ENCODE peak calls at places on chromosomes 6 and 20, in nine cellular contexts. J is gastrocnemius medialis, D is brain microvascular endothelial cell, P is astrocyte of the spinal cord, G is lower lobe of right lung, U is neural crest cell, R is left ventricle myocardium inferior, Z is cardiac muscle cell, H is PC-9. K is an unnamed sample.

GRCh38 chr6:126033696-126034095 is 47.4 kb downstream of the TRMT11 start:
- DNase-seq in J (no peak), D (peak), P (peak), G (no peak), U (no peak), R (no peak), Z (peak), H (peak), K (no peak)

GRCh38 chr20:51259455-51259854 is 236.5 kb upstream of the KCNG1 start:
- DNase-seq in J (no peak), D (no peak), P (no peak), G (no peak), U (no peak), R (no peak), Z (no peak), H (no peak), K (no peak)

GRCh38 chr20:46060301-46060881 is 29.4 kb downstream of the NCOA5 start:
- DNase-seq in J (no peak), D (no peak), P (no peak), G (no peak), U (no peak), R (no peak), Z (no peak), H (peak), K (no peak)

GRCh38 chr20:53818457-53819177 is 225.0 kb upstream of the ZNF217 start:
- DNase-seq in J (no peak), D (no peak), P (no peak), G (no peak), U (no peak), R (no peak), Z (no peak), H (no peak), K (no peak)

GRCh38 chr6:27889275-27889627 is 22.9 kb downstream of the OR2B2 start:
- DNase-seq in J (no peak), D (no peak), P (no peak), G (no peak), U (no peak), R (no peak), Z (no peak), H (no peak), K (no peak)

GRCh38 chr20:61520761-61521460 is 268.9 kb downstream of the CDH4 start:
- DNase-seq in J (no peak), D (peak), P (peak), G (no peak), U (no peak), R (no peak), Z (no peak), H (no peak), K (no peak)

GRCh38 chr20:43689165-43689564 is 22.3 kb downstream of the MYBL2 start:
- DNase-seq in J (no peak), D (no peak), P (no peak), G (no peak), U (no peak), R (no peak), Z (no peak), H (no peak), K (no peak)

GRCh38 chr6:91634791-91635190 is 1047.9 kb upstream of the MAP3K7 start:
- DNase-seq in J (no peak), D (no peak), P (no peak), G (no peak), U (no peak), R (no peak), Z (no peak), H (no peak), K (no peak)

GRCh38 chr6:37741757-37742400 is 44.2 kb upstream of the MDGA1 start:
- DNase-seq in J (no peak), D (no peak), P (no peak), G (no peak), U (peak), R (peak), Z (peak), H (no peak), K (no peak)

GRCh38 chr20:61966492-61967244 is 99.0 kb downstream of the TAF4 start:
- DNase-seq in J (no peak), D (no peak), P (no peak), G (no peak), U (no peak), R (no peak), Z (no peak), H (no peak), K (no peak)

GRCh38 chr6:127482318-127482717 is 23.1 kb upstream of the KIAA0408 start:
- DNase-seq in J (no peak), D (no peak), P (no peak), G (no peak), U (no peak), R (no peak), Z (no peak), H (no peak), K (no peak)

GRCh38 chr6:37940074-37940847 is 120.7 kb downstream of the ZFAND3 start:
- DNase-seq in J (no peak), D (peak), P (peak), G (no peak), U (no peak), R (no peak), Z (peak), H (no peak), K (no peak)

GRCh38 chr6:64383277-64383676 is 747.7 kb downstream of the PHF3 start:
- DNase-seq in J (no peak), D (no peak), P (no peak), G (no peak), U (no peak), R (no peak), Z (no peak), H (no peak), K (no peak)

GRCh38 chr20:31840906-31841816 is 4.2 kb downstream of the FOXS1 start:
- DNase-seq in J (no peak), D (no peak), P (no peak), G (no peak), U (no peak), R (no peak), Z (no peak), H (no peak), K (no peak)

GRCh38 chr20:63707558-63708300 is at the start of the genes ARFRP1 and ZGPAT:
- DNase-seq in J (peak), D (peak), P (peak), G (peak), U (peak), R (peak), Z (peak), H (peak), K (peak)

GRCh38 chr20:48717095-48717958 is 110.5 kb downstream of the PREX1 start:
- DNase-seq in J (no peak), D (no peak), P (no peak), G (no peak), U (no peak), R (no peak), Z (no peak), H (no peak), K (no peak)

GRCh38 chr20:48719598-48720255 is 108.1 kb downstream of the PREX1 start:
- DNase-seq in J (no peak), D (no peak), P (no peak), G (no peak), U (no peak), R (no peak), Z (no peak), H (no peak), K (no peak)

GRCh38 chr20:48717959-48718223 is 109.9 kb downstream of the PREX1 start:
- DNase-seq in J (no peak), D (no peak), P (no peak), G (no peak), U (no peak), R (no peak), Z (no peak), H (no peak), K (no peak)

GRCh38 chr20:48720256-48721020 is 107.4 kb downstream of the PREX1 start:
- DNase-seq in J (no peak), D (no peak), P (no peak), G (no peak), U (no peak), R (no peak), Z (no peak), H (no peak), K (no peak)

GRCh38 chr20:48718914-48719578 is 108.8 kb downstream of the PREX1 start:
- DNase-seq in J (no peak), D (no peak), P (no peak), G (no peak), U (no peak), R (no peak), Z (no peak), H (no peak), K (no peak)
- TF ChIP-seq CTCF in J (no peak), D (no peak), P (no peak), G (no peak), U (no peak), R (no peak), Z (no peak), H (no peak), K (no peak)

DNA sequence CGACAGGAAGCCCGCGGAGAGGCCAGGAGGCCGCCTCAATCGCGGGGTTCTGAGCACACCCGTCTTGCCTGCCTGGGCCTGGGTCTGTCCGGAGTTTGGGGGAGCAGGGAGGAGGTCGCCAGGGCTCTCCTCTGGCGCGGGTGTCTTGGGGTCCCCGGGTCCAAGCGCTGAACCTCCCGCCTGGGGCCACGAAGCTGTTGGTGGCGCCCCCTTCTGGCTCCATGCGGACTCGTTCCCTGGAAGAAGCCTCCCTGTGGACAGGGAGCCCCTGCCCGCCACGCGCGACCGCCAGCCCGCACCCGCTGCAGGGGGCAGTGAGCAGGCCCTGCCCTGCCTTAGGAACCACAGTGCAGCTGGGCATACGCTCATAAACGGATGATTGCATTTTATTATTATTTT is 44.7 kb downstream of the MCUR1 start:
- DNase-seq in J (no peak), D (no peak), P (no peak), G (no peak), U (no peak), R (no peak), Z (no peak), H (no peak), K (no peak)
- TF ChIP-seq CTCF in J (peak), D (peak), P (peak), G (peak), U (peak), R (no peak), Z (no peak), H (peak), K (peak)

GRCh38 chr6:45419574-45420082 is 41.9 kb upstream of the SUPT3H start:
- DNase-seq in J (peak), D (peak), P (peak), G (peak), U (peak), R (peak), Z (peak), H (peak), K (peak)
- TF ChIP-seq CTCF in J (no peak), D (peak), P (peak), G (peak), U (peak), R (peak), Z (peak), H (peak), K (peak)

GRCh38 chr6:227074-227782 is 65.1 kb upstream of the DUSP22 start:
- DNase-seq in J (no peak), D (peak), P (no peak), G (no peak), U (no peak), R (no peak), Z (no peak), H (no peak), K (no peak)
- TF ChIP-seq CTCF in J (no peak), D (no peak), P (peak), G (no peak), U (no peak), R (peak), Z (no peak), H (no peak), K (no peak)

DNA sequence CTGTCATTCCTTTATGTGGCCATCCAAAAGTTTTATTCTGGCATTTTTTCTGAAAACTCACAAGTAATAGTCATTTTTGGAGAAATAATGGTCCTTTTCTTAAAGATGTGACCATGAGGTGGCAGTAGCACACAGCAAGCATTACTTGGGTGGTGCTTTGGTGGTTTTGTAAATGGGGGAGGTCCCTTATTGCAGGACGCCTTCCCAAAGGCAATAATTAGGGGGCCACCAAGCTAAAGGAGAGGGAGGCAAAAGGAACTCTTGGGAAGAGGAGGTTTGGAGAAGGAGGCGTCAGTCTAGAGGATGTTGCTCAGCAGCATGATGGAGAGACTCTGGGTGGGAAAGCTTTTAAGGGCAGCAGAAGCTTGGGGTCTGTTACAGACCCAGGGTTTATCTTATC is 422.6 kb upstream of the MMS22L start:
- DNase-seq in J (no peak), D (no peak), P (peak), G (no peak), U (peak), R (no peak), Z (no peak), H (no peak), K (no peak)
- TF ChIP-seq CTCF in J (no peak), D (peak), P (peak), G (no peak), U (peak), R (peak), Z (peak), H (peak), K (no peak)

GRCh38 chr6:26660096-26660425 is 515 bp upstream of the ZNF322 start:
- DNase-seq in J (no peak), D (peak), P (no peak), G (no peak), U (no peak), R (no peak), Z (no peak), H (no peak), K (no peak)
- TF ChIP-seq CTCF in J (no peak), D (peak), P (no peak), G (no peak), U (peak), R (no peak), Z (peak), H (no peak), K (no peak)